ENCODE peak calls at places on chromosomes 6 and 20, in eight cellular contexts. One of them, this sample, is unnamed.

GRCh38 chr6:43772571-43773049 is 2.6 kb downstream of the VEGFA start:
- DNase-seq in left lung: no peak
- DNase-seq in mammary epithelial cell: no peak
- DNase-seq in PC-3: no peak
- DNase-seq in SK-N-SH: peak; percentile 58
- DNase-seq in heart left ventricle: peak; percentile 44
- DNase-seq in GM23338: peak; percentile 66
- DNase-seq in thoracic aorta: no peak
- DNase-seq in this sample: no peak

GRCh38 chr6:107977283-107977682 is 19.3 kb upstream of the SEC63 start:
- DNase-seq in SK-N-SH: peak; percentile 42
- DNase-seq in PC-3: peak; percentile 64
- DNase-seq in thoracic aorta: no peak
- DNase-seq in mammary epithelial cell: peak; percentile 26
- DNase-seq in GM23338: peak; percentile 70
- DNase-seq in heart left ventricle: no peak
- DNase-seq in left lung: no peak
- DNase-seq in this sample: no peak

GRCh38 chr20:33132858-33133615 is 34.9 kb upstream of the BPIFA2 start:
- DNase-seq in heart left ventricle: no peak
- DNase-seq in GM23338: peak; percentile 42
- DNase-seq in left lung: no peak
- DNase-seq in thoracic aorta: no peak
- DNase-seq in PC-3: no peak
- DNase-seq in mammary epithelial cell: no peak
- DNase-seq in SK-N-SH: no peak
- DNase-seq in this sample: no peak

GRCh38 chr20:24081077-24081476 is 92.5 kb upstream of the GGTLC1 start:
- DNase-seq in GM23338: no peak
- DNase-seq in SK-N-SH: no peak
- DNase-seq in heart left ventricle: no peak
- DNase-seq in thoracic aorta: no peak
- DNase-seq in left lung: no peak
- DNase-seq in mammary epithelial cell: no peak
- DNase-seq in PC-3: no peak
- DNase-seq in this sample: no peak

GRCh38 chr20:61932711-61933480 is 132.8 kb downstream of the TAF4 start:
- DNase-seq in thoracic aorta: no peak
- DNase-seq in left lung: peak; percentile 18
- DNase-seq in mammary epithelial cell: no peak
- DNase-seq in SK-N-SH: no peak
- DNase-seq in PC-3: no peak
- DNase-seq in GM23338: no peak
- DNase-seq in heart left ventricle: no peak
- DNase-seq in this sample: peak; percentile 73

GRCh38 chr20:22411568-22412450 is 172.6 kb downstream of the FOXA2 start:
- DNase-seq in SK-N-SH: no peak
- DNase-seq in heart left ventricle: no peak
- DNase-seq in mammary epithelial cell: no peak
- DNase-seq in GM23338: no peak
- DNase-seq in thoracic aorta: no peak
- DNase-seq in left lung: peak; percentile 62
- DNase-seq in PC-3: no peak
- DNase-seq in this sample: no peak

GRCh38 chr6:44659676-44660170 is 272.2 kb downstream of the CDC5L start:
- DNase-seq in SK-N-SH: no peak
- DNase-seq in PC-3: no peak
- DNase-seq in left lung: no peak
- DNase-seq in thoracic aorta: no peak
- DNase-seq in mammary epithelial cell: no peak
- DNase-seq in heart left ventricle: no peak
- DNase-seq in GM23338: no peak
- DNase-seq in this sample: no peak

GRCh38 chr6:152979116-152979515 is 3.7 kb downstream of the FBXO5 start:
- DNase-seq in thoracic aorta: no peak
- DNase-seq in SK-N-SH: no peak
- DNase-seq in GM23338: no peak
- DNase-seq in PC-3: no peak
- DNase-seq in mammary epithelial cell: no peak
- DNase-seq in heart left ventricle: no peak
- DNase-seq in left lung: no peak
- DNase-seq in this sample: no peak

GRCh38 chr6:111870054-111870750 is 3.0 kb downstream of the FYN start:
- DNase-seq in GM23338: peak; percentile 54
- DNase-seq in left lung: no peak
- DNase-seq in mammary epithelial cell: no peak
- DNase-seq in PC-3: no peak
- DNase-seq in SK-N-SH: no peak
- DNase-seq in heart left ventricle: no peak
- DNase-seq in thoracic aorta: no peak
- DNase-seq in this sample: no peak

GRCh38 chr6:131213501-131213990 is 78.3 kb downstream of the AKAP7 start:
- DNase-seq in heart left ventricle: no peak
- DNase-seq in thoracic aorta: no peak
- DNase-seq in left lung: no peak
- DNase-seq in mammary epithelial cell: no peak
- DNase-seq in SK-N-SH: no peak
- DNase-seq in GM23338: no peak
- DNase-seq in PC-3: no peak
- DNase-seq in this sample: no peak

GRCh38 chr6:28729501-28730402 is 194.0 kb downstream of the TRIM27 start:
- DNase-seq in left lung: no peak
- DNase-seq in GM23338: peak; percentile 42
- DNase-seq in mammary epithelial cell: no peak
- DNase-seq in heart left ventricle: no peak
- DNase-seq in thoracic aorta: no peak
- DNase-seq in PC-3: no peak
- DNase-seq in SK-N-SH: no peak
- DNase-seq in this sample: no peak

GRCh38 chr6:47532981-47533585 is 55.5 kb downstream of the CD2AP start:
- DNase-seq in SK-N-SH: no peak
- DNase-seq in thoracic aorta: no peak
- DNase-seq in PC-3: no peak
- DNase-seq in left lung: no peak
- DNase-seq in heart left ventricle: no peak
- DNase-seq in GM23338: no peak
- DNase-seq in mammary epithelial cell: no peak
- DNase-seq in this sample: no peak

GRCh38 chr6:7697820-7698623 is 27.9 kb upstream of the BMP6 start:
- DNase-seq in heart left ventricle: peak; percentile 31
- DNase-seq in GM23338: peak; percentile 29
- DNase-seq in mammary epithelial cell: peak; percentile 96
- DNase-seq in left lung: peak; percentile 64
- DNase-seq in thoracic aorta: peak; percentile 13
- DNase-seq in PC-3: peak; percentile 90
- DNase-seq in SK-N-SH: no peak
- DNase-seq in this sample: no peak

GRCh38 chr20:35568645-35569044 is 26.8 kb downstream of the ERGIC3 start:
- DNase-seq in mammary epithelial cell: peak; percentile 26
- DNase-seq in PC-3: peak; percentile 70
- DNase-seq in thoracic aorta: no peak
- DNase-seq in SK-N-SH: peak; percentile 41
- DNase-seq in heart left ventricle: no peak
- DNase-seq in GM23338: peak; percentile 84
- DNase-seq in left lung: no peak
- DNase-seq in this sample: no peak

GRCh38 chr6:46787871-46788270 is 5.3 kb upstream of the MEP1A start:
- DNase-seq in SK-N-SH: no peak
- DNase-seq in PC-3: no peak
- DNase-seq in left lung: no peak
- DNase-seq in GM23338: no peak
- DNase-seq in heart left ventricle: no peak
- DNase-seq in mammary epithelial cell: no peak
- DNase-seq in thoracic aorta: no peak
- DNase-seq in this sample: no peak

GRCh38 chr6:44820366-44821158 is 433.1 kb downstream of the CDC5L start:
- DNase-seq in left lung: no peak
- DNase-seq in SK-N-SH: no peak
- DNase-seq in mammary epithelial cell: peak; percentile 26
- DNase-seq in PC-3: peak; percentile 6
- DNase-seq in thoracic aorta: no peak
- DNase-seq in heart left ventricle: no peak
- DNase-seq in GM23338: no peak
- DNase-seq in this sample: no peak

GRCh38 chr6:150627601-150628012 is 27.9 kb downstream of the PLEKHG1 start:
- DNase-seq in left lung: no peak
- DNase-seq in PC-3: peak; percentile 27
- DNase-seq in SK-N-SH: no peak
- DNase-seq in thoracic aorta: no peak
- DNase-seq in heart left ventricle: no peak
- DNase-seq in GM23338: no peak
- DNase-seq in mammary epithelial cell: no peak
- DNase-seq in this sample: no peak

GRCh38 chr6:3214898-3215297 is 12.6 kb downstream of the TUBB2B start:
- DNase-seq in SK-N-SH: no peak
- DNase-seq in GM23338: no peak
- DNase-seq in PC-3: no peak
- DNase-seq in thoracic aorta: no peak
- DNase-seq in heart left ventricle: no peak
- DNase-seq in left lung: no peak
- DNase-seq in mammary epithelial cell: no peak
- DNase-seq in this sample: no peak

GRCh38 chr6:139520321-139520768 is 145.9 kb upstream of the CITED2 start:
- DNase-seq in heart left ventricle: no peak
- DNase-seq in left lung: no peak
- DNase-seq in thoracic aorta: no peak
- DNase-seq in SK-N-SH: no peak
- DNase-seq in mammary epithelial cell: peak; percentile 87
- DNase-seq in GM23338: no peak
- DNase-seq in PC-3: peak; percentile 41
- DNase-seq in this sample: no peak

GRCh38 chr6:165986647-165987482 is 180.8 kb downstream of the TBXT start:
- DNase-seq in thoracic aorta: no peak
- DNase-seq in heart left ventricle: no peak
- DNase-seq in PC-3: no peak
- DNase-seq in mammary epithelial cell: no peak
- DNase-seq in SK-N-SH: peak; percentile 62
- DNase-seq in left lung: no peak
- DNase-seq in GM23338: peak; percentile 68
- DNase-seq in this sample: no peak

GRCh38 chr20:20946122-20946759 is 159.9 kb downstream of the LINC00237 start:
- DNase-seq in GM23338: no peak
- DNase-seq in SK-N-SH: no peak
- DNase-seq in PC-3: no peak
- DNase-seq in thoracic aorta: no peak
- DNase-seq in left lung: no peak
- DNase-seq in mammary epithelial cell: peak; percentile 14
- DNase-seq in heart left ventricle: no peak
- DNase-seq in this sample: no peak

GRCh38 chr20:47350181-47350550 is 6.3 kb downstream of the ZMYND8 start:
- DNase-seq in mammary epithelial cell: no peak
- DNase-seq in SK-N-SH: no peak
- DNase-seq in GM23338: no peak
- DNase-seq in heart left ventricle: no peak
- DNase-seq in thoracic aorta: no peak
- DNase-seq in left lung: no peak
- DNase-seq in PC-3: no peak
- DNase-seq in this sample: no peak
- H3K4me1 ChIP-seq in mammary epithelial cell: peaks cover 73% of the 10 kb centered on the region
- H3K4me1 ChIP-seq in SK-N-SH: peaks cover 70% of the 10 kb centered on the region
- H3K4me1 ChIP-seq in GM23338: peaks cover 85% of the 10 kb centered on the region
- H3K4me1 ChIP-seq in heart left ventricle: peaks cover 69% of the 10 kb centered on the region
- H3K4me1 ChIP-seq in thoracic aorta: peaks cover 87% of the 10 kb centered on the region
- H3K4me1 ChIP-seq in left lung: peaks cover 82% of the 10 kb centered on the region
- H3K4me1 ChIP-seq in PC-3: peaks cover 46% of the 10 kb centered on the region
- H3K4me1 ChIP-seq in this sample: peaks cover 82% of the 10 kb centered on the region

DNA sequence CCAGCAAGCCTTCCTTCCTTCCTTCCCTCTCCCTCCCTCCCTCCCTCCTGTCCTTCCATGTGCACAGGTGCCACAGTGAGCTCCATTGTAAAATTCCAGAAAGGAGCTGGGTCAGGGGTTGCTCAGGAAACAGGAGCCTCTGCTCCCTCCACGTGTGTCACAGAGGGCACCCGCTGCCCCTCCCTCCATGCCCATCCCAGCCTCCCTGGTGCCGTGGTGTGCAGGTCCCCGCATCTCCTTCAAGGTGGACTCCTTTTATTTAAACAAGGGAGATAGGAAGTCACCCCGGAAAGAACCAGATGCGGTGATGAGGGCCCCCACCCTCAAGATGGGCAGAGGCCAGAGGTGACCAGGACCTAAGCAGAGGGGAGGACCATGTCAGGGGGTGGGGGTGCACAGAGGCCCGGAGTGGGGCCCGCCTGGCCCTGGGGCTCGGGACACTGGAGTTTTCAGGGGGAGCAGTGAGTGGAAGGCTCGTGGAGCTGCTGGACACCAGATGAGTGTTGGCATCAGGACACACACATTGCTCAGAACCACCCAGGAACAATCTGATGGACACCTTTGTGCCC is 85.4 kb downstream of the DHX35 start:
- DNase-seq in SK-N-SH: no peak
- DNase-seq in heart left ventricle: no peak
- DNase-seq in left lung: no peak
- DNase-seq in mammary epithelial cell: no peak
- DNase-seq in PC-3: no peak
- DNase-seq in GM23338: no peak
- DNase-seq in thoracic aorta: no peak
- DNase-seq in this sample: peak; percentile 56
- TF ChIP-seq CTCF in SK-N-SH: no peak
- TF ChIP-seq CTCF in heart left ventricle: no peak
- TF ChIP-seq CTCF in left lung: no peak
- TF ChIP-seq CTCF in mammary epithelial cell: no peak
- TF ChIP-seq CTCF in PC-3: no peak
- TF ChIP-seq CTCF in GM23338: no peak
- TF ChIP-seq CTCF in thoracic aorta: no peak
- TF ChIP-seq CTCF in this sample: no peak

DNA sequence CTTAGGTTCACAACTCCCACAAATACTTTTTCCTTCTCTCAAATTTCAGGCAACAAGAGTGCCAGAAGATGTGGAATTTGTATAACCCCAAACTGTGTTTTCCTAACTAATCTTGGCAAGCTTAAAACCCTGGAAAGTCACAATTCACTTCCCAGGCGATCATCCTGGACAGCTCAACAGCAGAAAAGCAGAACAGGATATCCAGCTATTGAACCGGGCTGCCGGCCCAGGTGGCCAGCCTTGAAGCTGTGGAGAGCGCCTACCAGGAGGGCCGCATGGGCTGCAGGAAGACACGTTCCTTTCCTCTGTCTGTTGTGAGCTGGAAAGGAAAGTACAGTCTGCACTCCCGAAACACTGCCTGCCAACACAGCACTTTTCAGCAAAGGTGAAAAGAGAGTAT is 719.7 kb upstream of the MARCKS start:
- DNase-seq in thoracic aorta: no peak
- DNase-seq in left lung: peak; percentile 32
- DNase-seq in SK-N-SH: no peak
- DNase-seq in GM23338: peak; percentile 8
- DNase-seq in heart left ventricle: peak; percentile 53
- DNase-seq in PC-3: no peak
- DNase-seq in mammary epithelial cell: no peak
- DNase-seq in this sample: peak; percentile 79
- H3K4me1 ChIP-seq in thoracic aorta: no peaks in the 10 kb centered on the region
- H3K4me1 ChIP-seq in left lung: no peaks in the 10 kb centered on the region
- H3K4me1 ChIP-seq in SK-N-SH: no peaks in the 10 kb centered on the region
- H3K4me1 ChIP-seq in GM23338: no peaks in the 10 kb centered on the region
- H3K4me1 ChIP-seq in heart left ventricle: no peaks in the 10 kb centered on the region
- H3K4me1 ChIP-seq in PC-3: no peaks in the 10 kb centered on the region
- H3K4me1 ChIP-seq in mammary epithelial cell: no peaks in the 10 kb centered on the region
- H3K4me1 ChIP-seq in this sample: no peaks in the 10 kb centered on the region

DNA sequence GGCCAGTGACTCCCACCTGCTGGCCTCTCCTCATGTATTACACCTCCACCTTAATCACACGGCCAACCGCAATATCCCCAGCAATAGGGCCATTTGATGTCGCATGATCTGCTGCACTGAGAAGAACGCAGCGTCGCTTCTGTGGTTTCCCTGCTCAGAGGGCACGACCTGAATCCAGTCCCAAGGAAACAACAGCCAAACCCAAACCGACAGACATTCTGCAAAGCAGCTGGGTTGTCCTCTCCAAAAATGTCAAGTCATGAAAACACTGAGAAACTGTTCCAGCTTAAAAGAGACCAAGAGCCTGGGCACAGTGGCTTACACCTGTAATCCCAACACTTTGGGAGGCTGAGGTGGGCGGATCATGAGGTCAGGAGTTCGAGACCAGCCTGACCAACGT is 7.5 kb upstream of the BPI start:
- DNase-seq in GM23338: no peak
- DNase-seq in SK-N-SH: no peak
- DNase-seq in heart left ventricle: no peak
- DNase-seq in left lung: no peak
- DNase-seq in mammary epithelial cell: no peak
- DNase-seq in PC-3: no peak
- DNase-seq in thoracic aorta: no peak
- DNase-seq in this sample: no peak
- TF ChIP-seq CTCF in GM23338: no peak
- TF ChIP-seq CTCF in SK-N-SH: no peak
- TF ChIP-seq CTCF in heart left ventricle: no peak
- TF ChIP-seq CTCF in left lung: no peak
- TF ChIP-seq CTCF in mammary epithelial cell: no peak
- TF ChIP-seq CTCF in PC-3: no peak
- TF ChIP-seq CTCF in thoracic aorta: no peak
- TF ChIP-seq CTCF in this sample: no peak

This sample was measured in suprapubic skin.